ENCODE peak calls at places on chromosomes 5 and 9, in four cellular contexts. X, G, F and C are unnamed samples.

GRCh38 chr5:180486636-180487149 is 7.5 kb upstream of the CNOT6 start:
- DNase-seq in X (no peak), G (no peak), F (no peak), C (no peak)

GRCh38 chr5:8840237-8840636 is 705.6 kb downstream of the SEMA5A start:
- DNase-seq in X (no peak), G (peak; percentile 15), F (no peak), C (no peak)

GRCh38 chr5:19734706-19735240 is 253.2 kb downstream of the CDH18 start:
- DNase-seq in X (no peak), G (no peak), F (no peak), C (no peak)

GRCh38 chr9:37975639-37976038 is 71.7 kb upstream of the SLC25A51 start:
- DNase-seq in X (no peak), G (no peak), F (no peak), C (peak; percentile 3)

GRCh38 chr9:1951446-1951845 is 63.7 kb upstream of the SMARCA2 start:
- DNase-seq in X (no peak), G (no peak), F (no peak), C (no peak)

GRCh38 chr9:6714176-6714575 is 43.6 kb upstream of the KDM4C start:
- DNase-seq in X (no peak), G (no peak), F (no peak), C (no peak)

GRCh38 chr9:129145841-129146292 is 32.2 kb downstream of the IER5L start:
- DNase-seq in X (peak; percentile 56), G (peak; percentile 70), F (no peak), C (peak; percentile 51)

GRCh38 chr9:83596899-83597504 is 25.9 kb upstream of the IDNK start:
- DNase-seq in X (no peak), G (peak; percentile 76), F (peak; percentile 55), C (peak; percentile 74)

GRCh38 chr9:137313956-137314560 is 12.0 kb upstream of the NRARP start:
- DNase-seq in X (no peak), G (peak; percentile 2), F (no peak), C (peak; percentile 50)

GRCh38 chr9:134328341-134328840 is 2.1 kb downstream of the RXRA start:
- DNase-seq in X (no peak), G (peak; percentile 93), F (no peak), C (peak; percentile 71)

GRCh38 chr9:134918646-134919045 is 934 bp upstream of the FCN1 start:
- DNase-seq in X (no peak), G (no peak), F (no peak), C (no peak)

GRCh38 chr5:122310886-122311285 is 1.2 kb upstream of the SNCAIP start:
- DNase-seq in X (no peak), G (no peak), F (no peak), C (no peak)

GRCh38 chr5:31492824-31493223 is 39.1 kb downstream of the DROSHA start:
- DNase-seq in X (no peak), G (no peak), F (no peak), C (no peak)

GRCh38 chr9:5953743-5954707 is 61.4 kb downstream of the RANBP6 start:
- DNase-seq in X (no peak), G (no peak), F (no peak), C (no peak)

GRCh38 chr5:32233220-32233695 is 59.1 kb upstream of the GOLPH3 start:
- DNase-seq in X (no peak), G (no peak), F (peak; percentile 49), C (no peak)

GRCh38 chr5:140596364-140596763 is 31.7 kb downstream of the SLC35A4 start:
- DNase-seq in X (no peak), G (no peak), F (peak; percentile 42), C (no peak)

GRCh38 chr9:84121991-84122523 is 141.5 kb downstream of the RMI1 start:
- DNase-seq in X (no peak), G (no peak), F (no peak), C (no peak)

GRCh38 chr5:87009146-87009545 is 258.5 kb upstream of the RASA1 start:
- DNase-seq in X (no peak), G (no peak), F (no peak), C (no peak)

GRCh38 chr9:27227192-27227591 is 69.8 kb downstream of the EQTN start:
- DNase-seq in X (no peak), G (no peak), F (no peak), C (no peak)

GRCh38 chr5:1164696-1165630 is 36.4 kb upstream of the SLC6A19 start:
- DNase-seq in X (no peak), G (no peak), F (no peak), C (no peak)

GRCh38 chr9:16803648-16804047 is 66.8 kb downstream of the BNC2 start:
- DNase-seq in X (no peak), G (no peak), F (no peak), C (no peak)

GRCh38 chr5:19988447-19988846 is 447 bp upstream of the CDH18 start:
- DNase-seq in X (no peak), G (no peak), F (no peak), C (no peak)

GRCh38 chr5:174570662-174571061 is 153.7 kb upstream of the MSX2 start:
- DNase-seq in X (no peak), G (no peak), F (no peak), C (no peak)

GRCh38 chr5:174572591-174572990 is 151.8 kb upstream of the MSX2 start:
- DNase-seq in X (no peak), G (no peak), F (no peak), C (no peak)

GRCh38 chr5:174575043-174575442 is 149.3 kb upstream of the MSX2 start:
- DNase-seq in X (no peak), G (no peak), F (no peak), C (no peak)

GRCh38 chr5:174573210-174574014 is 151.0 kb upstream of the MSX2 start:
- DNase-seq in X (no peak), G (peak; percentile 21), F (no peak), C (no peak)

GRCh38 chr5:174571662-174572397 is 152.6 kb upstream of the MSX2 start:
- DNase-seq in X (peak; percentile 69), G (peak; percentile 17), F (peak; percentile 15), C (peak; percentile 23)
- TF ChIP-seq CTCF in X (peak; percentile 33), G (no peak), F (no peak), C (no peak)

GRCh38 chr9:127742435-127743088 is 7.5 kb upstream of the TOR2A start:
- DNase-seq in X (no peak), G (peak; percentile 90), F (peak; percentile 34), C (no peak)
- H3K4me3 ChIP-seq in X (peak overlapping the region; percentile 51), G (peak overlapping the region; percentile 55), F (no peak overlapping the region), C (no peak overlapping the region)

GRCh38 chr9:78130004-78130403 is 98.4 kb upstream of the GNAQ start:
- DNase-seq in X (no peak), G (peak; percentile 56), F (no peak), C (peak; percentile 21)
- TF ChIP-seq CTCF in X (no peak), G (peak; percentile 54), F (no peak), C (no peak)

GRCh38 chr9:93860694-93861658 is 94.2 kb downstream of the BARX1 start:
- DNase-seq in X (no peak), G (no peak), F (no peak), C (no peak)
- H3K4me3 ChIP-seq in X (no peak overlapping the region), G (no peak overlapping the region), F (no peak overlapping the region), C (no peak overlapping the region)

GRCh38 chr9:34256104-34256503 is 73.0 kb downstream of the KIF24 start:
- DNase-seq in X (no peak), G (peak; percentile 37), F (no peak), C (no peak)
- TF ChIP-seq CTCF in X (peak; percentile 1), G (peak; percentile 33), F (no peak), C (no peak)

GRCh38 chr5:41522193-41522786 is 11.9 kb upstream of the PLCXD3 start:
- DNase-seq in X (no peak), G (no peak), F (no peak), C (no peak)

GRCh38 chr5:41519801-41520200 is 9.4 kb upstream of the PLCXD3 start:
- DNase-seq in X (no peak), G (no peak), F (peak; percentile 12), C (no peak)

GRCh38 chr5:41517909-41518308 is 7.5 kb upstream of the PLCXD3 start:
- DNase-seq in X (no peak), G (no peak), F (no peak), C (no peak)
- H3K4me3 ChIP-seq in X (no peak overlapping the region), G (no peak overlapping the region), F (no peak overlapping the region), C (no peak overlapping the region)

GRCh38 chr5:159682623-159683022 is 233.7 kb upstream of the ADRA1B start:
- DNase-seq in X (no peak), G (no peak), F (no peak), C (no peak)
- TF ChIP-seq CTCF in X (no peak), G (peak; percentile 24), F (no peak), C (no peak)

DNA sequence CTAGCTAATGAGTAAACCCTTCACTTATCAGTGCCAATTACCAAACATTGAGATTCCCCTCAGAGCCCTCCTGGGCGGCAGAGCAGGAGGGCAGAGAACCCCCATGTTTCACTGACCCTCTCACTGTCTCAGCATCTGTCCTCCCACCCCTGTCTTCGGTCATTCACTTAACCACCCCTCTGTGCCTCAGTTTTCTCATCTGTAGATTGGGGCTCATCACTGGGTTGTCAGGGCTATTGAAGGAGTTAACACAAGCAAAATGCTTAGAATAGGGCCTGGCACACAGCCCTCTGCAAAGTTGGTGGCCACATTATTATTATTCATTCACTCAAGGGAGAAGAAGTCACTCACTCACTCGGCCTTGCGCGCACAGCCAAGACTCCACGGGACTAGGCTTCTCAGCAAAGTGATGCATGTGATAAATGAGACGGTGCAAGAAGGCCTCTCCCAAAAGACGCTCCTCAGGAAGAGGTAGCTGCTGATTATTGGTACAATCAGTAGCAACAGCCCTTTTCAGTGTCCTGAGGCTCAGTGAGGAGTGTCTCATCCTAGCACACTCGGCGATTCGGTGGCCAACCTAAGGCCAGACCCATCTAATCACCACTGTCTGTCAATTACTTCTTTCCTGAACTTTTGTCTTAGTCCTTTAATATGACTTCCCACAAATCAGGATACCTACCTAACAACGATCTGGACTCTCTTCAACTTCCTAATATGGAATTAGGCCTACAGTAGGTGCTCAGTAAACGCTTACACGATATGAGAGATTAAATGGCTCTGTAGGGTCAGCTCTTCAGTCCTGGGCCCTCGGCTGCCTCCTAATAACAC is 7.9 kb downstream of the PDGFRB start:
- DNase-seq in X (no peak), G (no peak), F (no peak), C (no peak)
- H3K4me3 ChIP-seq in X (no peak overlapping the region), G (no peak overlapping the region), F (no peak overlapping the region), C (no peak overlapping the region)